ENCODE peak calls at places on chromosome 6, in eight cellular contexts. P is NB4, B is K562, A is HCT116, K is H1, F is WTC11, Z is A549, E is endothelial cell of umbilical vein. Q is an unnamed sample.

GRCh38 chr6:21371676-21372161 is 221.8 kb upstream of the SOX4 start:
- DNase-seq in P (no peak), B (no peak), A (no peak), K (no peak), F (no peak), Z (no peak), E (no peak), Q (no peak)

GRCh38 chr6:30364591-30364990 is 19.6 kb downstream of the RPP21 start:
- DNase-seq in P (no peak), B (no peak), A (no peak), K (no peak), F (peak), Z (no peak), E (no peak), Q (no peak)

GRCh38 chr6:41120058-41120457 is 34.1 kb downstream of the TREML1 start:
- DNase-seq in P (no peak), B (no peak), A (no peak), K (no peak), F (no peak), Z (no peak), E (no peak), Q (no peak)

GRCh38 chr6:105780146-105780860 is 305.8 kb upstream of the PRDM1 start:
- DNase-seq in P (no peak), B (no peak), A (peak), K (no peak), F (no peak), Z (no peak), E (no peak), Q (no peak)

GRCh38 chr6:148570456-148570855 is 176.4 kb upstream of the UST start:
- DNase-seq in P (no peak), B (no peak), A (no peak), K (no peak), F (no peak), Z (no peak), E (no peak), Q (no peak)

GRCh38 chr6:165973473-165973872 is 194.2 kb downstream of the TBXT start:
- DNase-seq in P (no peak), B (no peak), A (no peak), K (no peak), F (no peak), Z (no peak), E (no peak), Q (no peak)

GRCh38 chr6:137426007-137426689 is 68.0 kb downstream of the OLIG3 start:
- DNase-seq in P (no peak), B (no peak), A (no peak), K (no peak), F (no peak), Z (no peak), E (no peak), Q (no peak)

GRCh38 chr6:130810307-130811030 is 16.7 kb upstream of the SMLR1 start:
- DNase-seq in P (no peak), B (no peak), A (no peak), K (no peak), F (no peak), Z (no peak), E (no peak), Q (peak)

GRCh38 chr6:104595315-104595820 is 264.4 kb downstream of the HACE1 start:
- DNase-seq in P (no peak), B (no peak), A (no peak), K (no peak), F (no peak), Z (no peak), E (no peak), Q (no peak)

GRCh38 chr6:36949636-36950035 is 4.9 kb upstream of the PI16 start:
- DNase-seq in P (no peak), B (no peak), A (no peak), K (no peak), F (no peak), Z (no peak), E (peak), Q (no peak)

GRCh38 chr6:149095842-149096241 is 221.7 kb upstream of the TAB2 start:
- DNase-seq in P (peak), B (no peak), A (no peak), K (no peak), F (no peak), Z (no peak), E (no peak), Q (no peak)

GRCh38 chr6:3239110-3239830 is 11.8 kb upstream of the TUBB2B start:
- DNase-seq in P (no peak), B (peak), A (peak), K (no peak), F (peak), Z (peak), E (no peak), Q (no peak)

GRCh38 chr6:42118162-42119001 is 24.0 kb downstream of the C6orf132 start:
- DNase-seq in P (no peak), B (no peak), A (no peak), K (no peak), F (no peak), Z (peak), E (no peak), Q (peak)

GRCh38 chr6:8277769-8278168 is 157.6 kb downstream of the SLC35B3 start:
- DNase-seq in P (peak), B (no peak), A (no peak), K (no peak), F (peak), Z (no peak), E (no peak), Q (peak)

GRCh38 chr6:144894240-144894639 is 609.1 kb downstream of the UTRN start:
- DNase-seq in P (no peak), B (no peak), A (no peak), K (no peak), F (no peak), Z (no peak), E (no peak), Q (no peak)

GRCh38 chr6:108798672-108799355 is 49.4 kb upstream of the ARMC2 start:
- DNase-seq in P (peak), B (no peak), A (no peak), K (no peak), F (no peak), Z (no peak), E (peak), Q (peak)

GRCh38 chr6:56246941-56247653 is at the start of gene COL21A1:
- DNase-seq in P (no peak), B (no peak), A (no peak), K (peak), F (peak), Z (peak), E (peak), Q (peak)

DNA sequence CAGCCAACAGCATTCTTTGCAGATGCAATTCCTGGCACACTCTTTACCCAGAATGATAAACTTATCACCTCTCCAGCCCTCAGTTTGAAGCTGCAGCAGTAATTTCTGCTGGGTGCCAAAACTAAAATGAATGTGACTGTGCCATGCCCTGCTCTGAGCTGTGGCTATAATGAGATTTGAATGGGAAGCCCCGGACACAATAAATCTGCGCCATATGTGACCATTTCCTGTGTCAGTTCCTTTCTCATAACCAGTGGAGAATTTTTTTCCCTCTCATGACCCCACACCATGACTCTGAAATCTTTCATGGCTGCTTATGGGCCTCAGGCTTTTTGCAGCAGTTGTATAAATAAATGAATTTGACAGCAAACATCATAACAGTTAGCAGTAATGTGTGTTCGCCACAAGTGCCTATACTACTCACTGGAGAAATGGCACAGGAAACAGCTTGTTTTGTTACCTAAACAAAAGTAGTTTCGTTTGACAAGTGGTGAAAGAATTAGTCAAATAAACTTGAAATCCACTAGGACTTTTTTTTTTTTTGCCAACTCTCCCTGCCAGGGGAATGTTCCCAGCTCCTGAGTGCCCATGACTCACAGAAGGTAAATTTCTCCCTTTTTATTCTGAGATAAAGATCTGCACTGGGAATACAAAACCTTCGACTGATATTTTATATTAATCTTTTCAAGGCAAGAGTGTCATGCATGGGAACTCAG is 408.4 kb downstream of the PKHD1 start:
- DNase-seq in P (no peak), B (no peak), A (no peak), K (no peak), F (no peak), Z (no peak), E (no peak), Q (peak)
- TF ChIP-seq MAX in P (no peak), B (no peak), A (no peak), K (no peak), F (no peak), Z (no peak), E (no peak), Q (no peak)

GRCh38 chr6:111612379-111612778 is 6.7 kb upstream of the TRAF3IP2 start:
- DNase-seq in P (no peak), B (no peak), A (no peak), K (no peak), F (no peak), Z (no peak), E (no peak), Q (no peak)
- TF ChIP-seq MAX in P (no peak), B (no peak), A (no peak), K (no peak), F (no peak), Z (no peak), E (no peak), Q (no peak)

DNA sequence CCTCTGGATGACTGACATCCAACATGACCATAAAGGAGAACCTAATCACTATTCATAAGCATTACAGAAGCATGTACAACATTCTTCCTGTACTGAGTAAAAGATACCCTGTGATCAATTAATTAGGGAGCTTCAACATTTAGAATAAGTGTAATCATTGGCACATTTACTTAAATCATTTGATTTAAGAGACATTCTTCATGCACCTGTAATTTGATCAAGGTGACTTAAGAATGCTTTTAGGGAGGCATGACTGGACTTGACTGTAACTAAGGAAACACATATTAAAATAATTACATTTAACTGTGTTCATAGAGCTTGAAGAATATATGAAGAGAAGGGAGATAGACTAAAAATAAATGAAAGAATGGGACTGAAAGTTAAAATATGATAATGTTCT is 295.6 kb upstream of the ADGRB3 start:
- DNase-seq in P (no peak), B (no peak), A (no peak), K (no peak), F (no peak), Z (no peak), E (no peak), Q (no peak)
- TF ChIP-seq MAX in P (no peak), B (no peak), A (no peak), K (no peak), F (no peak), Z (no peak), E (no peak), Q (no peak)

GRCh38 chr6:161133973-161134372 is 139.9 kb downstream of the AGPAT4 start:
- DNase-seq in P (no peak), B (no peak), A (no peak), K (no peak), F (no peak), Z (no peak), E (no peak), Q (no peak)
- TF ChIP-seq MAX in P (no peak), B (no peak), A (no peak), K (no peak), F (no peak), Z (no peak), E (no peak), Q (no peak)